ENCODE peak calls at places on chromosomes 11 and 22, in seven cellular contexts. E is colonic mucosa, V is H7, O is astrocyte of the spinal cord, Z is left ventricle myocardium inferior, M is iPS-NIHi11, B is amygdala. J is an unnamed sample.
A peak's percentile ranks its signal among the peaks of the same experiment; 100 is the strongest.

GRCh38 chr11:45933131-45933821 is 10.8 kb downstream of the LARGE2 start:
- DNase-seq in E (no peak), V (peak; percentile 31), O (peak; percentile 35), Z (peak; percentile 10), M (no peak), B (no peak), J (no peak)

GRCh38 chr11:122754553-122755322 is 83.6 kb upstream of the CRTAM start:
- DNase-seq in E (no peak), V (peak; percentile 69), O (no peak), Z (no peak), M (peak; percentile 52), B (no peak), J (no peak)

GRCh38 chr11:17240780-17241179 is 33.0 kb upstream of the PIK3C2A start:
- DNase-seq in E (no peak), V (no peak), O (no peak), Z (no peak), M (no peak), B (no peak), J (no peak)

GRCh38 chr11:8017894-8018741 is 31.0 kb downstream of the EIF3F start:
- DNase-seq in E (peak; percentile 17), V (peak; percentile 67), O (peak; percentile 8), Z (no peak), M (no peak), B (no peak), J (no peak)

GRCh38 chr11:12901272-12901671 is 107.8 kb upstream of the RASSF10 start:
- DNase-seq in E (no peak), V (no peak), O (no peak), Z (no peak), M (no peak), B (no peak), J (no peak)

GRCh38 chr11:134558916-134559616 is 147.0 kb upstream of the B3GAT1 start:
- DNase-seq in E (no peak), V (peak; percentile 67), O (no peak), Z (no peak), M (no peak), B (no peak), J (no peak)

GRCh38 chr22:39242809-39243442 is 1.9 kb downstream of the PDGFB start:
- DNase-seq in E (peak; percentile 39), V (peak; percentile 91), O (no peak), Z (no peak), M (peak; percentile 48), B (no peak), J (no peak)

GRCh38 chr11:110069158-110069737 is 23.9 kb upstream of the ZC3H12C start:
- DNase-seq in E (peak; percentile 68), V (no peak), O (peak; percentile 61), Z (peak; percentile 72), M (no peak), B (no peak), J (no peak)

GRCh38 chr11:124717786-124718634 is 21.7 kb upstream of the NRGN start:
- DNase-seq in E (no peak), V (peak; percentile 84), O (peak; percentile 52), Z (peak; percentile 56), M (peak; percentile 59), B (no peak), J (peak; percentile 68)

GRCh38 chr22:38674888-38675287 is 6.9 kb upstream of the TOMM22 start:
- DNase-seq in E (no peak), V (no peak), O (no peak), Z (no peak), M (no peak), B (peak; percentile 21), J (no peak)

GRCh38 chr11:132318421-132319157 is 948.2 kb downstream of the NTM start:
- DNase-seq in E (no peak), V (no peak), O (peak; percentile 72), Z (no peak), M (no peak), B (no peak), J (no peak)

GRCh38 chr22:38433871-38434270 is 21.1 kb downstream of the KCNJ4 start:
- DNase-seq in E (no peak), V (no peak), O (no peak), Z (no peak), M (no peak), B (no peak), J (no peak)